ENCODE peak calls at places on chromosome 5, in four cellular contexts. X, S, D and J are unnamed samples.

GRCh38 chr5:64347308-64347707 is 158.5 kb upstream of the RGS7BP start:
- DNase-seq in X (no peak), S (no peak), D (peak; percentile 8), J (no peak)

GRCh38 chr5:174229640-174230350 is 184.3 kb downstream of the NSG2 start:
- DNase-seq in X (no peak), S (no peak), D (no peak), J (no peak)

GRCh38 chr5:14767942-14768837 is 103.4 kb downstream of the ANKH start:
- DNase-seq in X (no peak), S (no peak), D (no peak), J (peak; percentile 11)

GRCh38 chr5:14439087-14439841 is 142.3 kb upstream of the OTULINL start:
- DNase-seq in X (no peak), S (no peak), D (no peak), J (no peak)

GRCh38 chr5:66378407-66378806 is 217.8 kb upstream of the MAST4 start:
- DNase-seq in X (no peak), S (no peak), D (peak; percentile 4), J (no peak)

GRCh38 chr5:158074992-158075769 is 216.2 kb upstream of the CLINT1 start:
- DNase-seq in X (no peak), S (peak; percentile 69), D (peak; percentile 84), J (peak; percentile 65)

GRCh38 chr5:96881511-96882115 is 5.3 kb downstream of the ERAP2 start:
- DNase-seq in X (no peak), S (no peak), D (peak; percentile 79), J (no peak)

GRCh38 chr5:54904425-54904824 is 81.0 kb downstream of the ESM1 start:
- DNase-seq in X (no peak), S (peak; percentile 23), D (peak; percentile 72), J (no peak)

GRCh38 chr5:1985781-1986180 is 103.1 kb upstream of the IRX4 start:
- DNase-seq in X (no peak), S (no peak), D (no peak), J (no peak)

GRCh38 chr5:11524188-11524587 is 380.1 kb downstream of the CTNND2 start:
- DNase-seq in X (no peak), S (no peak), D (no peak), J (no peak)

GRCh38 chr5:155250601-155251000 is 237.0 kb downstream of the KIF4B start:
- DNase-seq in X (no peak), S (no peak), D (no peak), J (no peak)

GRCh38 chr5:180436936-180437335 is 57.2 kb upstream of the CNOT6 start:
- DNase-seq in X (no peak), S (no peak), D (no peak), J (no peak)
- TF ChIP-seq CTCF in X (no peak), S (no peak), D (no peak), J (no peak)

DNA sequence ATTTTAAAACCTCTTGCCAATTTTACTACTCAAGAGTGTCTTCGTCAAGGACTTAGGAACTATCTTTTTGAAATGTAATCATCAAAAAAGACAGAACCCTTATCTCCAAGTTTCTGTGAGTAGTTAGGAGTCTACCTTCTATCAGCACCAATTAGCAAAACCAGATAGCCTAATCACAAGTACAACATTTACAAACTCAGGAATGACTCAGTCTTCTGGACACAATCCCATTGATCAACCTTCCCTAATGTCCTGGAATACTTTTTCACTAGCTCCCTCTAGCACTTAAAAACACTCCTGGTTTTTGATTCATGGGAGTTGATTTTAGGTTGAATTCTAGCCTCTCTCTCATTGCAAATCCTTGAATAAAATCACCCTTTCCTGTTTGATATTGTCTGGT is 680.7 kb downstream of the PRR16 start:
- DNase-seq in X (no peak), S (no peak), D (peak; percentile 13), J (no peak)
- TF ChIP-seq CTCF in X (no peak), S (no peak), D (no peak), J (no peak)

GRCh38 chr5:172868924-172869565 is 35.0 kb downstream of the ERGIC1 start:
- DNase-seq in X (peak; percentile 64), S (no peak), D (peak; percentile 93), J (no peak)
- TF ChIP-seq CTCF in X (no peak), S (no peak), D (peak; percentile 56), J (no peak)

DNA sequence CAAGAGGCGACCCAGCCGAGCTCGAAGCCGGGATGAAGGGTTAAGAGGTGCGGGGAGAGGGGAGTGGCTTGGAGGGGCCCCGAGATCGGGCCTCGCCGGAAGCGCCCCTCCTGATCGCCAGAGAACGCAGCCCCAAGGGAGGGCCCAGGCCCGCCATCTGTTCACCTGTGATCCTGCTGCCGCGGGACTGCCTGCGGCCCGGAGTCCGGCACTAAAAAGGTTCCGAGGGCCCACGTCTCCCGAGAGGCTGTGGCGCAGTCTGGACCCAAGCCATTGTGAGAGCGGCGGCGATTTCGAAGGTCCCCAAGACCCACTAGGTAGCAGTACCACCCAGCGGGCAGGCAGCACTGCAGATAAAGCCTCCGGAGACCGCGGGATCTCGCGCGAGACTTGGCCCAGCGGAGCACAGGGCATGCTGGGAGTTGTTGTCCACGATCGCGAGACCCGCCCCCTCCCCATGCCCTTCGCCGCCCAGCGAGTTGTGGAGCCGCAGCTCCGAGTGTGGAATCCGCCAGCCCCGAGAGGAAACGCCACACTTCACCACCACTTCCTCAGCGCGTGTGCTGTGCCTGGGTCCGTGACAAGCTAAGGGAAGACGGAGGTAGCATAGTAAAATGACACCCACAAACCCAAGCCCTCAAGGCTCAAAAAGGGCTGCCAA is at the start of gene KIAA1191:
- DNase-seq in X (peak; percentile 99), S (peak; percentile 92), D (peak; percentile 91), J (peak; percentile 91)
- TF ChIP-seq CTCF in X (peak; percentile 19), S (no peak), D (peak; percentile 18), J (peak; percentile 24)

GRCh38 chr5:90793183-90793582 is 234.6 kb downstream of the ADGRV1 start:
- DNase-seq in X (no peak), S (no peak), D (no peak), J (no peak)
- TF ChIP-seq CTCF in X (no peak), S (no peak), D (no peak), J (no peak)

GRCh38 chr5:127302509-127302908 is 11.9 kb downstream of the MEGF10 start:
- DNase-seq in X (no peak), S (no peak), D (no peak), J (no peak)

GRCh38 chr5:127297348-127298035 is 6.9 kb downstream of the MEGF10 start:
- DNase-seq in X (no peak), S (no peak), D (no peak), J (no peak)

GRCh38 chr5:127298623-127299022 is 8.0 kb downstream of the MEGF10 start:
- DNase-seq in X (no peak), S (no peak), D (no peak), J (no peak)

GRCh38 chr5:127298036-127298429 is 7.4 kb downstream of the MEGF10 start:
- DNase-seq in X (no peak), S (no peak), D (no peak), J (no peak)

GRCh38 chr5:127299678-127300077 is 9.1 kb downstream of the MEGF10 start:
- DNase-seq in X (no peak), S (no peak), D (no peak), J (no peak)
- TF ChIP-seq CTCF in X (no peak), S (no peak), D (no peak), J (no peak)